ENCODE peak calls at places on chromosomes 12 and 14, in seven cellular contexts. E, F, D, T, W, O and Q are unnamed samples.

GRCh38 chr14:69882086-69882864 is 3.1 kb downstream of the SMOC1 start:
- DNase-seq in E (peak), F (no peak), D (no peak), T (no peak), W (no peak), O (no peak), Q (peak)

GRCh38 chr14:74892745-74893144 is 11.0 kb downstream of the DLST start:
- DNase-seq in E (no peak), F (no peak), D (no peak), T (no peak), W (no peak), O (no peak), Q (no peak)

GRCh38 chr14:49692895-49693737 is at the start of gene KLHDC1:
- DNase-seq in E (peak), F (peak), D (peak), T (peak), W (peak), O (peak), Q (peak)

GRCh38 chr12:27344246-27344645 is 11.6 kb downstream of the BMAL2 start:
- DNase-seq in E (no peak), F (no peak), D (no peak), T (no peak), W (no peak), O (no peak), Q (peak)

GRCh38 chr12:85549658-85550057 is 269.6 kb downstream of the ALX1 start:
- DNase-seq in E (no peak), F (no peak), D (no peak), T (no peak), W (no peak), O (no peak), Q (no peak)

GRCh38 chr14:101480022-101480746 is 81.1 kb upstream of the DIO3 start:
- DNase-seq in E (no peak), F (no peak), D (no peak), T (no peak), W (no peak), O (peak), Q (no peak)

GRCh38 chr12:2341871-2342270 is 289.1 kb downstream of the CACNA1C start:
- DNase-seq in E (peak), F (no peak), D (no peak), T (peak), W (no peak), O (no peak), Q (peak)

GRCh38 chr12:77537648-77538047 is 293.0 kb upstream of the NAV3 start:
- DNase-seq in E (no peak), F (no peak), D (no peak), T (peak), W (no peak), O (no peak), Q (peak)

GRCh38 chr12:26773313-26774104 is 59.5 kb downstream of the ITPR2 start:
- DNase-seq in E (no peak), F (no peak), D (no peak), T (no peak), W (no peak), O (no peak), Q (no peak)

GRCh38 chr12:92912052-92912451 is 17.0 kb downstream of the EEA1 start:
- DNase-seq in E (peak), F (no peak), D (no peak), T (peak), W (no peak), O (no peak), Q (peak)

GRCh38 chr12:82608706-82609105 is 78.0 kb upstream of the TMTC2 start:
- DNase-seq in E (no peak), F (no peak), D (no peak), T (peak), W (no peak), O (no peak), Q (no peak)

GRCh38 chr14:73850940-73851339 is 691 bp upstream of the PTGR2 start:
- DNase-seq in E (peak), F (no peak), D (no peak), T (peak), W (no peak), O (no peak), Q (peak)

GRCh38 chr12:121142171-121142950 is 9.7 kb downstream of the P2RX7 start:
- DNase-seq in E (no peak), F (no peak), D (no peak), T (no peak), W (no peak), O (no peak), Q (no peak)

GRCh38 chr14:94965551-94966339 is 191.6 kb downstream of the DICER1 start:
- DNase-seq in E (no peak), F (no peak), D (no peak), T (no peak), W (no peak), O (peak), Q (no peak)

GRCh38 chr12:109870648-109871047 is 9.7 kb downstream of the GLTP start:
- DNase-seq in E (no peak), F (no peak), D (no peak), T (peak), W (no peak), O (no peak), Q (peak)

GRCh38 chr12:53120685-53121525 is 17.6 kb downstream of the SOAT2 start:
- DNase-seq in E (no peak), F (no peak), D (no peak), T (no peak), W (no peak), O (peak), Q (no peak)

GRCh38 chr12:115398311-115398781 is 714.4 kb upstream of the TBX3 start:
- DNase-seq in E (no peak), F (no peak), D (no peak), T (no peak), W (peak), O (no peak), Q (peak)

GRCh38 chr14:85093631-85094330 is 436.2 kb upstream of the FLRT2 start:
- DNase-seq in E (no peak), F (no peak), D (no peak), T (peak), W (no peak), O (no peak), Q (peak)

GRCh38 chr14:105065280-105066228 is at the start of gene GPR132:
- DNase-seq in E (no peak), F (peak), D (peak), T (no peak), W (no peak), O (no peak), Q (no peak)

GRCh38 chr14:75003250-75004027 is 718 bp downstream of the EIF2B2 start:
- DNase-seq in E (no peak), F (no peak), D (no peak), T (no peak), W (no peak), O (no peak), Q (no peak)

GRCh38 chr12:121803861-121804416 is at the start of gene SETD1B:
- DNase-seq in E (peak), F (peak), D (peak), T (peak), W (no peak), O (no peak), Q (peak)

GRCh38 chr12:27252934-27253333 is 8.8 kb downstream of the STK38L start:
- DNase-seq in E (no peak), F (no peak), D (no peak), T (no peak), W (no peak), O (no peak), Q (no peak)

GRCh38 chr12:93818488-93819047 is 141.4 kb downstream of the CRADD start:
- DNase-seq in E (no peak), F (no peak), D (no peak), T (no peak), W (no peak), O (no peak), Q (no peak)

GRCh38 chr12:68263366-68263765 is 10.0 kb upstream of the IL22 start:
- DNase-seq in E (no peak), F (no peak), D (no peak), T (no peak), W (no peak), O (no peak), Q (peak)

GRCh38 chr12:46378530-46378929 is 6.0 kb upstream of the SLC38A2 start:
- DNase-seq in E (no peak), F (no peak), D (no peak), T (no peak), W (no peak), O (no peak), Q (no peak)

GRCh38 chr14:92692822-92693226 is 55.6 kb downstream of the LGMN start:
- DNase-seq in E (peak), F (peak), D (no peak), T (peak), W (no peak), O (no peak), Q (no peak)

GRCh38 chr12:53978477-53979356 is 4.0 kb upstream of the HOTAIR start:
- DNase-seq in E (peak), F (no peak), D (no peak), T (no peak), W (no peak), O (no peak), Q (no peak)

GRCh38 chr12:114316076-114316475 is 89.9 kb downstream of the TBX5 start:
- DNase-seq in E (no peak), F (no peak), D (no peak), T (peak), W (no peak), O (no peak), Q (no peak)